ENCODE peak calls at places on chromosomes 6 and 20, in seven cellular contexts. M is stimulated activated CD4-positive, alpha-beta T cell treated with anti-CD3 and anti-CD28 coated beads, Interleukin-2, amount 100 ng/mL, for 24 hours; D is stomach; G is H4; A is T-helper 9 cell; Z is small intestine; S is aorta. U is an unnamed sample.

GRCh38 chr6:56043076-56043475 is 167.7 kb upstream of the BMP5 start:
- DNase-seq in D (no peak), G (no peak), A (no peak), S (no peak), Z (no peak), M (no peak), U (no peak)

GRCh38 chr6:148054219-148054618 is 288.4 kb upstream of the SASH1 start:
- DNase-seq in G (no peak), S (no peak), Z (no peak), M (no peak), D (no peak), A (no peak), U (no peak)

GRCh38 chr6:107101661-107102413 is 13.5 kb downstream of the BEND3 start:
- DNase-seq in D (no peak), G (no peak), Z (no peak), A (no peak), S (no peak), M (no peak), U (no peak)

GRCh38 chr6:122081921-122082320 is 317.5 kb upstream of the HSF2 start:
- DNase-seq in G (peak), Z (peak), D (no peak), S (no peak), M (no peak), A (no peak), U (no peak)

GRCh38 chr6:56226946-56227879 is 20.2 kb downstream of the COL21A1 start:
- DNase-seq in S (no peak), G (peak), A (no peak), Z (no peak), M (no peak), D (no peak), U (no peak)

GRCh38 chr6:3176562-3177355 is 19.4 kb upstream of the TUBB2A start:
- DNase-seq in A (no peak), M (peak), S (peak), Z (no peak), G (peak), D (no peak), U (no peak)

GRCh38 chr6:122154912-122155516 is 244.4 kb upstream of the HSF2 start:
- DNase-seq in Z (no peak), S (peak), M (no peak), G (no peak), A (no peak), D (no peak), U (no peak)

GRCh38 chr6:78533426-78533825 is 333.9 kb upstream of the IRAK1BP1 start:
- DNase-seq in S (no peak), Z (no peak), M (no peak), A (no peak), D (no peak), G (no peak), U (no peak)

GRCh38 chr6:14642106-14642505 is 524.5 kb downstream of the CD83 start:
- DNase-seq in A (no peak), Z (no peak), M (no peak), D (no peak), S (no peak), G (no peak), U (no peak)

GRCh38 chr6:161233986-161234620 is 39.8 kb downstream of the AGPAT4 start:
- DNase-seq in Z (no peak), G (peak), M (no peak), D (peak), S (peak), A (no peak), U (no peak)

GRCh38 chr20:51648571-51648947 is 106.0 kb upstream of the NFATC2 start:
- DNase-seq in A (no peak), Z (no peak), D (no peak), S (no peak), G (no peak), M (no peak), U (no peak)

GRCh38 chr6:41732601-41733348 is 2.6 kb downstream of the TFEB start:
- DNase-seq in A (peak), S (peak), G (no peak), M (peak), D (peak), Z (peak), U (peak)

GRCh38 chr20:41181567-41181966 is 44.2 kb downstream of the PLCG1 start:
- DNase-seq in A (no peak), D (peak), G (no peak), S (no peak), Z (no peak), M (no peak), U (peak)

GRCh38 chr6:106370639-106371038 is 10.1 kb downstream of the CRYBG1 start:
- DNase-seq in S (no peak), A (no peak), Z (no peak), D (no peak), G (no peak), M (no peak), U (no peak)

GRCh38 chr20:50242863-50243609 is 52.4 kb downstream of the CEBPB start:
- DNase-seq in S (no peak), A (no peak), G (peak), D (peak), Z (peak), M (no peak), U (no peak)

GRCh38 chr20:54416770-54417169 is 58.6 kb upstream of the DOK5 start:
- DNase-seq in D (no peak), A (no peak), S (no peak), M (no peak), Z (no peak), G (no peak), U (no peak)

GRCh38 chr6:85389180-85389797 is 60.6 kb upstream of the NT5E start:
- DNase-seq in Z (peak), A (no peak), S (no peak), D (no peak), G (no peak), M (peak), U (no peak)